ENCODE peak calls at places on chromosomes 13 and 19, in six cellular contexts. S is endodermal cell, F is mesendoderm, O is GM23338, J is heart left ventricle, H is left lung. M is an unnamed sample.

GRCh38 chr13:67230243-67230773 is at the start of gene PCDH9:
- DNase-seq in S (peak; percentile 99), F (peak; percentile 98), O (peak; percentile 96), J (peak; percentile 96), H (peak; percentile 95), M (peak; percentile 93)

GRCh38 chr13:82358284-82358683 is 1524.0 kb downstream of the SLITRK1 start:
- DNase-seq in S (no peak), F (no peak), O (no peak), J (no peak), H (no peak), M (no peak)

GRCh38 chr13:41848435-41849255 is 112.3 kb downstream of the VWA8 start:
- DNase-seq in S (peak; percentile 45), F (peak; percentile 18), O (no peak), J (no peak), H (no peak), M (no peak)

GRCh38 chr13:30735025-30735967 is at the start of gene ALOX5AP:
- DNase-seq in S (no peak), F (no peak), O (no peak), J (no peak), H (no peak), M (no peak)

GRCh38 chr13:44249439-44249838 is 124.2 kb upstream of the SERP2 start:
- DNase-seq in S (no peak), F (peak; percentile 65), O (no peak), J (peak; percentile 41), H (no peak), M (no peak)

GRCh38 chr13:102091231-102091630 is 310.6 kb downstream of the FGF14 start:
- DNase-seq in S (peak; percentile 90), F (peak; percentile 98), O (peak; percentile 90), J (no peak), H (no peak), M (peak; percentile 62)

GRCh38 chr19:35856001-35856400 is 710 bp upstream of the KIRREL2 start:
- DNase-seq in S (peak; percentile 70), F (no peak), O (peak; percentile 80), J (no peak), H (peak; percentile 55), M (peak; percentile 94)

GRCh38 chr19:5309438-5310204 is 31.0 kb downstream of the PTPRS start:
- DNase-seq in S (peak; percentile 72), F (peak; percentile 40), O (peak; percentile 57), J (no peak), H (no peak), M (peak; percentile 78)

GRCh38 chr13:77509221-77509620 is 26.3 kb upstream of the SCEL start:
- DNase-seq in S (no peak), F (no peak), O (no peak), J (no peak), H (no peak), M (no peak)

GRCh38 chr13:83498486-83499190 is 383.6 kb downstream of the SLITRK1 start:
- DNase-seq in S (no peak), F (no peak), O (no peak), J (no peak), H (no peak), M (no peak)

GRCh38 chr13:93505104-93505952 is 278.7 kb downstream of the GPC6 start:
- DNase-seq in S (no peak), F (no peak), O (no peak), J (no peak), H (no peak), M (no peak)

GRCh38 chr13:98822238-98822606 is 69.8 kb upstream of the SLC15A1 start:
- DNase-seq in S (no peak), F (no peak), O (no peak), J (peak; percentile 47), H (no peak), M (no peak)

GRCh38 chr13:98826156-98826555 is 73.7 kb upstream of the SLC15A1 start:
- DNase-seq in S (no peak), F (no peak), O (no peak), J (no peak), H (no peak), M (peak; percentile 32)

GRCh38 chr13:98823442-98823841 is 71.0 kb upstream of the SLC15A1 start:
- DNase-seq in S (no peak), F (no peak), O (no peak), J (no peak), H (no peak), M (no peak)

GRCh38 chr13:98825659-98826058 is 73.2 kb upstream of the SLC15A1 start:
- DNase-seq in S (no peak), F (peak; percentile 22), O (no peak), J (no peak), H (no peak), M (peak; percentile 66)

GRCh38 chr13:98824376-98825160 is 72.1 kb upstream of the SLC15A1 start:
- DNase-seq in S (no peak), F (no peak), O (no peak), J (no peak), H (no peak), M (no peak)
- H3K36me3 ChIP-seq in S (no peaks in the 10 kb centered on the region), F (no peaks in the 10 kb centered on the region), O (no peaks in the 10 kb centered on the region), J (peaks cover 79% of the 10 kb centered on the region), H (no peaks in the 10 kb centered on the region), M (no peaks in the 10 kb centered on the region)

DNA sequence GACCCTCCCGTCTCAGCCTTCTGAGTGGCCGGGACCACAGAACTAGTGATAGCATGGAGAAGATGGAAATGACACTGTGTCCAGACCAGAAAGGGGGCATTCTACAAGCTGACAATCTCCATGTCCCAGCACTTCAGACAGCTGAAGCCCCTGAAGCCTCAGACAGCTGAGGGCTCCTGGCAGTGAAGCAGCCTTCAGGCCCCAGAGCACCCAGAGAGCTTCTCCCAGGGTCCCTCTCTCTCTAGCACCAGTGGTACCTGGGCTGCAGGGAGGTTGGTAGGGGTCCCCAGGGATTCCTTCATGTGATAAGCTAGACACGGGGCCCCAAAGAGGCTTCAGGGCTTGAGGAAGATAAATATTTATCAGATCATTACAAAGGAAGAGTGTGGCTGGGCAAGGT is 7.6 kb upstream of the POP4 start:
- DNase-seq in S (no peak), F (no peak), O (no peak), J (no peak), H (no peak), M (no peak)
- H3K27me3 ChIP-seq in S (no peaks in the 10 kb centered on the region), F (no peaks in the 10 kb centered on the region), O (no peaks in the 10 kb centered on the region), J (no peaks in the 10 kb centered on the region), H (no peaks in the 10 kb centered on the region), M (peaks cover 1% of the 10 kb centered on the region)

DNA sequence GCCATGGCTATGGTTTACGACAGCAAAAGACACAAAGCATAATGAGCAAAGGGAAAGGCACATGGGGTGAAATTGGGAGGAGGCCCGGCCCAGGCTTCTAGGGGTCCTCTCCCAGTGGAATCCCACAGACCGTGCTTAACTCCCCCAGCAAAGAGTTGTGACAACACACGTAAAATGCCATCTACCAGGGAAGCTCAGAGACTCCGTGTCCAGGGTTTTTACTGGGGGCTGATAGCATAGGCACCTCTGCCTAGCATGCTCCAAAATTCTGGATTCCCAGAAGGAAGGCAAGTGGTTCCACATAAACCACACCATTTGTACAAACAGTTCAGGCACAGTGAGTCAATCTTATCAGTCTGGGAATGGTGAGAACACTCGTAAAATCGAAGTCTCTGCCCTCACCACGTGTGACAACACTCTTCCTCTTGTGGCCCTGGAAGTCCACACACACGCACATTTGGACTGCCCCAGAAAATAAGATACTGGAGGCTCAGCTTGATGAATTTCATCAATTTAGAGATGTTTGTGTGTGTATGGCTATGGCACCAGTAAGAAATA is 34.9 kb downstream of the RHPN2 start:
- DNase-seq in S (no peak), F (no peak), O (no peak), J (no peak), H (no peak), M (no peak)
- H3K36me3 ChIP-seq in S (peaks cover 44% of the 10 kb centered on the region), F (no peaks in the 10 kb centered on the region), O (peaks cover 8% of the 10 kb centered on the region), J (no peaks in the 10 kb centered on the region), H (no peaks in the 10 kb centered on the region), M (no peaks in the 10 kb centered on the region)

GRCh38 chr13:20161275-20161950 is 561 bp upstream of the GJA3 start:
- DNase-seq in S (peak; percentile 65), F (no peak), O (peak; percentile 50), J (peak; percentile 61), H (peak; percentile 82), M (peak; percentile 69)
- H3K27me3 ChIP-seq in S (peaks cover 77% of the 10 kb centered on the region), F (peaks cover 21% of the 10 kb centered on the region), O (peaks cover 63% of the 10 kb centered on the region), J (peaks cover 17% of the 10 kb centered on the region), H (peaks cover 63% of the 10 kb centered on the region), M (peaks cover 52% of the 10 kb centered on the region)

GRCh38 chr19:309206-309565 is 18.0 kb upstream of the PLPP2 start:
- DNase-seq in S (no peak), F (no peak), O (no peak), J (no peak), H (peak; percentile 68), M (peak; percentile 51)
- H3K36me3 ChIP-seq in S (peaks cover 48% of the 10 kb centered on the region), F (peaks cover 16% of the 10 kb centered on the region), O (no peaks in the 10 kb centered on the region), J (peaks cover 56% of the 10 kb centered on the region), H (no peaks in the 10 kb centered on the region), M (peaks cover 10% of the 10 kb centered on the region)

M was measured in H7.